ENCODE peak calls at places on chromosomes 13 and 19, in eight cellular contexts. One of them, this sample, is unnamed.
A peak's percentile ranks its signal among the peaks of the same experiment; 100 is the strongest.

GRCh38 chr13:111952814-111953213 is 114.1 kb upstream of the SOX1 start:
- DNase-seq in cardiac muscle cell: no peak
- DNase-seq in ascending aorta: peak; percentile 25
- DNase-seq in suprapubic skin: peak; percentile 48
- DNase-seq in DND-41: no peak
- DNase-seq in fibroblast of lung: no peak
- DNase-seq in mucosa of descending colon: no peak
- DNase-seq in neural progenitor cell: no peak
- DNase-seq in this sample: no peak

GRCh38 chr19:29467824-29468401 is 57.9 kb upstream of the VSTM2B start:
- DNase-seq in DND-41: peak; percentile 27
- DNase-seq in neural progenitor cell: peak; percentile 56
- DNase-seq in suprapubic skin: no peak
- DNase-seq in mucosa of descending colon: no peak
- DNase-seq in ascending aorta: no peak
- DNase-seq in cardiac muscle cell: peak; percentile 31
- DNase-seq in fibroblast of lung: no peak
- DNase-seq in this sample: peak; percentile 11

GRCh38 chr19:49339364-49340068 is 4.3 kb downstream of the CD37 start:
- DNase-seq in ascending aorta: peak; percentile 94
- DNase-seq in mucosa of descending colon: peak; percentile 88
- DNase-seq in cardiac muscle cell: peak; percentile 95
- DNase-seq in suprapubic skin: peak; percentile 92
- DNase-seq in fibroblast of lung: peak; percentile 87
- DNase-seq in DND-41: no peak
- DNase-seq in neural progenitor cell: peak; percentile 97
- DNase-seq in this sample: no peak

GRCh38 chr19:35451278-35452096 is 3.4 kb downstream of the FFAR2 start:
- DNase-seq in suprapubic skin: no peak
- DNase-seq in neural progenitor cell: no peak
- DNase-seq in mucosa of descending colon: no peak
- DNase-seq in fibroblast of lung: no peak
- DNase-seq in DND-41: no peak
- DNase-seq in ascending aorta: no peak
- DNase-seq in cardiac muscle cell: no peak
- DNase-seq in this sample: no peak

GRCh38 chr19:47447470-47448359 is 24.0 kb downstream of the SLC8A2 start:
- DNase-seq in mucosa of descending colon: peak; percentile 53
- DNase-seq in neural progenitor cell: peak; percentile 94
- DNase-seq in cardiac muscle cell: peak; percentile 87
- DNase-seq in DND-41: peak; percentile 43
- DNase-seq in ascending aorta: no peak
- DNase-seq in fibroblast of lung: peak; percentile 31
- DNase-seq in suprapubic skin: no peak
- DNase-seq in this sample: no peak

GRCh38 chr19:39645800-39646411 is 9.8 kb upstream of the LGALS16 start:
- DNase-seq in DND-41: peak; percentile 61
- DNase-seq in ascending aorta: no peak
- DNase-seq in suprapubic skin: no peak
- DNase-seq in mucosa of descending colon: no peak
- DNase-seq in cardiac muscle cell: peak; percentile 55
- DNase-seq in neural progenitor cell: peak; percentile 48
- DNase-seq in fibroblast of lung: peak; percentile 10
- DNase-seq in this sample: peak; percentile 9

GRCh38 chr13:103794526-103794925 is 728.3 kb upstream of the SLC10A2 start:
- DNase-seq in suprapubic skin: no peak
- DNase-seq in ascending aorta: no peak
- DNase-seq in mucosa of descending colon: no peak
- DNase-seq in neural progenitor cell: peak; percentile 18
- DNase-seq in DND-41: no peak
- DNase-seq in cardiac muscle cell: no peak
- DNase-seq in fibroblast of lung: no peak
- DNase-seq in this sample: no peak

GRCh38 chr13:32986552-32986951 is 29.7 kb upstream of the KL start:
- DNase-seq in fibroblast of lung: no peak
- DNase-seq in DND-41: no peak
- DNase-seq in suprapubic skin: no peak
- DNase-seq in ascending aorta: no peak
- DNase-seq in cardiac muscle cell: no peak
- DNase-seq in neural progenitor cell: no peak
- DNase-seq in mucosa of descending colon: no peak
- DNase-seq in this sample: no peak

GRCh38 chr19:16769385-16769784 is 49.7 kb downstream of the NWD1 start:
- DNase-seq in ascending aorta: no peak
- DNase-seq in mucosa of descending colon: no peak
- DNase-seq in cardiac muscle cell: no peak
- DNase-seq in suprapubic skin: no peak
- DNase-seq in DND-41: no peak
- DNase-seq in fibroblast of lung: no peak
- DNase-seq in neural progenitor cell: no peak
- DNase-seq in this sample: no peak

GRCh38 chr13:53010374-53011105 is 18.1 kb upstream of the OLFM4 start:
- DNase-seq in DND-41: no peak
- DNase-seq in mucosa of descending colon: peak; percentile 51
- DNase-seq in suprapubic skin: no peak
- DNase-seq in ascending aorta: no peak
- DNase-seq in neural progenitor cell: no peak
- DNase-seq in cardiac muscle cell: no peak
- DNase-seq in fibroblast of lung: no peak
- DNase-seq in this sample: no peak

GRCh38 chr19:1239796-1240737 is 1.5 kb upstream of the ATP5F1D start:
- DNase-seq in suprapubic skin: peak; percentile 93
- DNase-seq in neural progenitor cell: peak; percentile 97
- DNase-seq in cardiac muscle cell: peak; percentile 94
- DNase-seq in fibroblast of lung: peak; percentile 91
- DNase-seq in ascending aorta: peak; percentile 94
- DNase-seq in mucosa of descending colon: peak; percentile 89
- DNase-seq in DND-41: peak; percentile 93
- DNase-seq in this sample: peak; percentile 78

GRCh38 chr13:19150712-19151228 is 30.9 kb downstream of the TUBA3C start:
- DNase-seq in DND-41: no peak
- DNase-seq in mucosa of descending colon: no peak
- DNase-seq in ascending aorta: no peak
- DNase-seq in neural progenitor cell: no peak
- DNase-seq in cardiac muscle cell: no peak
- DNase-seq in suprapubic skin: peak; percentile 67
- DNase-seq in fibroblast of lung: no peak
- DNase-seq in this sample: no peak

GRCh38 chr19:35637165-35637564 is 4.4 kb upstream of the ETV2 start:
- DNase-seq in fibroblast of lung: no peak
- DNase-seq in ascending aorta: no peak
- DNase-seq in DND-41: no peak
- DNase-seq in mucosa of descending colon: no peak
- DNase-seq in suprapubic skin: no peak
- DNase-seq in neural progenitor cell: no peak
- DNase-seq in cardiac muscle cell: no peak
- DNase-seq in this sample: no peak

GRCh38 chr13:22499919-22500318 is 680.9 kb upstream of the SGCG start:
- DNase-seq in mucosa of descending colon: no peak
- DNase-seq in fibroblast of lung: no peak
- DNase-seq in DND-41: no peak
- DNase-seq in neural progenitor cell: no peak
- DNase-seq in ascending aorta: no peak
- DNase-seq in cardiac muscle cell: no peak
- DNase-seq in suprapubic skin: no peak
- DNase-seq in this sample: no peak

GRCh38 chr19:54201980-54202379 is 1.3 kb downstream of the RPS9 start:
- DNase-seq in suprapubic skin: no peak
- DNase-seq in neural progenitor cell: no peak
- DNase-seq in cardiac muscle cell: no peak
- DNase-seq in mucosa of descending colon: no peak
- DNase-seq in ascending aorta: no peak
- DNase-seq in DND-41: no peak
- DNase-seq in fibroblast of lung: no peak
- DNase-seq in this sample: no peak

GRCh38 chr13:53321301-53321700 is 292.7 kb downstream of the OLFM4 start:
- DNase-seq in DND-41: no peak
- DNase-seq in mucosa of descending colon: no peak
- DNase-seq in ascending aorta: no peak
- DNase-seq in fibroblast of lung: no peak
- DNase-seq in neural progenitor cell: no peak
- DNase-seq in suprapubic skin: no peak
- DNase-seq in cardiac muscle cell: no peak
- DNase-seq in this sample: no peak

GRCh38 chr13:51729853-51730553 is 74.0 kb downstream of the DHRS12 start:
- DNase-seq in suprapubic skin: peak; percentile 83
- DNase-seq in ascending aorta: peak; percentile 90
- DNase-seq in neural progenitor cell: no peak
- DNase-seq in DND-41: no peak
- DNase-seq in fibroblast of lung: peak; percentile 87
- DNase-seq in cardiac muscle cell: no peak
- DNase-seq in mucosa of descending colon: no peak
- DNase-seq in this sample: peak; percentile 85

DNA sequence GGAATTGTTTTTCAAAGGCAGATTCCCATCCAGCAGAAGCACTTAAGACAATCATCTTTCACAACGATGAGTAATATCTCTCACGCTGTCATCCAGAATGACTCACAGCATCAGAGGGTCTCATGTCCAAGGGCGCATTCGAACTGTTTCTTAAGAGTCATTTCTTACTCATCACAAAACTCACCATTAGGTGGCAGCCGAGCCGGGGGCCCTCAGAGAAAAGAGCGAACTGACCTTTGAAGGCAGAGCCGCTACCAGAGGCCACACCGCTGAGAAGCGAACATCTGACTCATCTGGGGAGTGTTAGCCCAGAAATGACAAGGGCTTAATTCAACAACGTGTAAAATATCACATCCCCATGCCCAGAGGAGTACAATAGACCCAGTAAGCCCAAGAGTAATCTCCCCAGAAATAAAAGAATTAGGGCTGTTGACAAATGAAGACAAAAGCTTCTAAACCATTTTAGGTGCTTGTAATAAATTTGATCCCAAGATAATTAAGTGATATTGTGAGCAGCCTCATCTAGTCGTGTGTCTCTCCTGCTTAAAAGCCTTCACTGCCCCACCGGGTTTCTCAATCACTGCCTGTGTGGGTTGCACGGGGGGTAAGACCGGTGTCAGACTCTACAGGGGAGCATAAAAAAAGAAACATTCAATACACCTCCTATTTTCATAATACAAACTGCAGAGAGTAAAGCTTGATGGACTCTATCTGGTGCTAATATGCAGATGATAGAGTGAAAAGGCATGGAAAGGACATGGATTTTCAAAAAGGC is 96.2 kb downstream of the CYSLTR2 start:
- DNase-seq in DND-41: no peak
- DNase-seq in ascending aorta: peak; percentile 90
- DNase-seq in suprapubic skin: peak; percentile 93
- DNase-seq in fibroblast of lung: peak; percentile 99
- DNase-seq in cardiac muscle cell: peak; percentile 68
- DNase-seq in neural progenitor cell: peak; percentile 62
- DNase-seq in mucosa of descending colon: peak; percentile 59
- DNase-seq in this sample: peak; percentile 96
- TF ChIP-seq CTCF in DND-41: no peak
- TF ChIP-seq CTCF in ascending aorta: no peak
- TF ChIP-seq CTCF in suprapubic skin: no peak
- TF ChIP-seq CTCF in fibroblast of lung: peak; percentile 61
- TF ChIP-seq CTCF in cardiac muscle cell: peak; percentile 70
- TF ChIP-seq CTCF in neural progenitor cell: peak; percentile 62
- TF ChIP-seq CTCF in mucosa of descending colon: peak; percentile 14
- TF ChIP-seq CTCF in this sample: peak; percentile 82

DNA sequence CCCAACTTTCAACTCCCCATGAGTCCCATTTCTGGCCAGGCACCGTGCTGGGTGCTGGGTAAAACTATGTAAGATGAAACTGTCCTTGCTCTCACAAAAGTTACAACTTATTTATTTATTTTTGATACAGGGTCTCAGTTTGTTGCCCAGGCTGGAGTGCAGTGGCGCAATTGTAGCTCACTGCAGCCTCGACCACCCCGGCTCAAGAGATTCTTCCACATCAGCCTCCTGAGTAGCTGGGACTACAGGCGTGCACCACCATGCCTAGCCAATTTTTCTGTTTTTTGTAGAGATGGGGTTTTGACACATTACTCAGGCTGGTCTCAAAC is 12.9 kb upstream of the CADM4 start:
- DNase-seq in DND-41: no peak
- DNase-seq in fibroblast of lung: no peak
- DNase-seq in suprapubic skin: no peak
- DNase-seq in cardiac muscle cell: no peak
- DNase-seq in neural progenitor cell: no peak
- DNase-seq in mucosa of descending colon: no peak
- DNase-seq in ascending aorta: no peak
- DNase-seq in this sample: no peak
- TF ChIP-seq CTCF in DND-41: no peak
- TF ChIP-seq CTCF in fibroblast of lung: no peak
- TF ChIP-seq CTCF in suprapubic skin: no peak
- TF ChIP-seq CTCF in cardiac muscle cell: no peak
- TF ChIP-seq CTCF in neural progenitor cell: no peak
- TF ChIP-seq CTCF in mucosa of descending colon: no peak
- TF ChIP-seq CTCF in ascending aorta: no peak
- TF ChIP-seq CTCF in this sample: peak; percentile 47

DNA sequence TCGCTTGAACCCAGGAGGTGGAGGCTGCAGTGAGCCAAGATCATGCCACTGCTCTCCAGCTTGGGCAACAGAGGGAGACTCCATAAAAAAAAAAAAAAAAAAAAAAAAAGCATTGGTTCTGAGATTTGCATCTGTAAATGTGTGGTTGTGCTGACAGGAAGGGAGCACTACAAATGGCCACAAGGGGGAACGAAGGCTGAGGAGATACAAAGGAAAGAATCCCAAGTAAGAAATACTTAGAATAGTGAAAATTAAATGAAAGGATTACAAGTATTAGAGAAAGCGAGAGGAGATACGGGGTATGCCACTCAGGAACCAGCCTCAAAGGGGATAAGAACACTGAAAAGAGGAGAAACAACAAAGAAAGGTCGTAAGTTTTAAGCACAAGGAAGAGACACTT is 284.9 kb downstream of the KLF12 start:
- DNase-seq in fibroblast of lung: peak; percentile 57
- DNase-seq in suprapubic skin: no peak
- DNase-seq in mucosa of descending colon: no peak
- DNase-seq in ascending aorta: no peak
- DNase-seq in neural progenitor cell: peak; percentile 64
- DNase-seq in DND-41: peak; percentile 48
- DNase-seq in cardiac muscle cell: no peak
- DNase-seq in this sample: peak; percentile 55
- TF ChIP-seq CTCF in fibroblast of lung: peak; percentile 46
- TF ChIP-seq CTCF in suprapubic skin: no peak
- TF ChIP-seq CTCF in mucosa of descending colon: no peak
- TF ChIP-seq CTCF in ascending aorta: no peak
- TF ChIP-seq CTCF in neural progenitor cell: peak; percentile 58
- TF ChIP-seq CTCF in DND-41: peak; percentile 58
- TF ChIP-seq CTCF in cardiac muscle cell: peak; percentile 53
- TF ChIP-seq CTCF in this sample: peak; percentile 75

DNA sequence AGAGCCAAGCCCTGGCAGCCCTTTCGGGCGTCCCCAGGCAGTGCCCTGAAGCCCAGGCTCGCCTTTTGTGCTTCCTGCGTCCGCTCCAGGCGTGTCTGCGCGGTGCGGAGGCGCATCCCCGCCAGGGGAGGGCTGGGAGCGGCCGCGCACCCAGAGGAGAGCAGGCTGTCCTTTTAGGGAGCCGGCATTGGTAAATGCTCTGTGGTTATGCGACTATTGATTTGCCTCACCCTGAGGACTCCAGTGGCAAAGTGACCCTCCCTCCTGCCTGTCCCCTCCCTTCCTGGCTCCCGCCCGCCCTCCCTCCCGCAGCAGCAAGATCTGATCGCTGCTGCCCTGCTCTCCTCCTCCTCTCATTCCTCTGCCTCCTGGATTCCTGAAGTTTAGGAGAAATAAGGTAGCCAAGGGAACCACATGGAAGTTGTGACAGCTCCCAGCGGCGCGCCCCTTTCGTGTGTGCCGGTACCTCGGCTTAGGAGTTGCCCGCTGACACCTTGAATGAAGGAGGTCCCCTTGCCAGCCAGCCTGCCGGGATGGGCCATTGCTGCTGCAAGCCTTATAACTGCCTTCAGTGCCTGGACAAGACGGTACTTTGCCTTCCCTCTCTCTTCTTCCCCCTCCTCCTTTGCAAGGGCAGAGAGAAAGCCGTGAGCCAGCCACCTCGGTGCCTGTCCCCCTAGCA is 167.0 kb downstream of the SLC7A1 start:
- DNase-seq in ascending aorta: peak; percentile 68
- DNase-seq in neural progenitor cell: peak; percentile 71
- DNase-seq in fibroblast of lung: no peak
- DNase-seq in suprapubic skin: no peak
- DNase-seq in mucosa of descending colon: no peak
- DNase-seq in DND-41: no peak
- DNase-seq in cardiac muscle cell: peak; percentile 87
- DNase-seq in this sample: no peak
- TF ChIP-seq CTCF in ascending aorta: no peak
- TF ChIP-seq CTCF in neural progenitor cell: no peak
- TF ChIP-seq CTCF in fibroblast of lung: no peak
- TF ChIP-seq CTCF in suprapubic skin: no peak
- TF ChIP-seq CTCF in mucosa of descending colon: no peak
- TF ChIP-seq CTCF in DND-41: no peak
- TF ChIP-seq CTCF in cardiac muscle cell: no peak
- TF ChIP-seq CTCF in this sample: no peak

This sample was measured in HFFc6.